ENCODE peak calls at places on chromosomes 16 and 17, in four cellular contexts. M is fibroblast of lung, P is sigmoid colon, S is WTC11. V is an unnamed sample.

GRCh38 chr17:82384730-82385429 is 13.3 kb downstream of the UTS2R start:
- DNase-seq in S (no peak), P (no peak), M (peak), V (no peak)

GRCh38 chr16:11913425-11914079 is 2.2 kb downstream of the GSPT1 start:
- DNase-seq in P (no peak), M (peak), S (no peak), V (no peak)

GRCh38 chr16:11079657-11080187 is 135.4 kb downstream of the CLEC16A start:
- DNase-seq in S (no peak), M (peak), P (peak), V (no peak)

GRCh38 chr16:87288753-87289362 is 28.3 kb downstream of the C16orf95 start:
- DNase-seq in S (no peak), M (peak), P (no peak), V (no peak)

GRCh38 chr17:49414271-49414621 is 436 bp downstream of the PHB1 start:
- DNase-seq in P (no peak), M (no peak), S (no peak), V (peak)

GRCh38 chr17:4733073-4733531 is 1.9 kb downstream of the MED11 start:
- DNase-seq in M (no peak), P (no peak), S (no peak), V (no peak)

GRCh38 chr17:52419256-52419655 is 260.7 kb upstream of the CA10 start:
- DNase-seq in M (no peak), S (no peak), P (no peak), V (no peak)

GRCh38 chr16:16191493-16192167 is 31.7 kb downstream of the ABCC6 start:
- DNase-seq in M (no peak), P (no peak), S (no peak), V (no peak)

GRCh38 chr16:74592847-74593246 is 14.1 kb downstream of the GLG1 start:
- DNase-seq in S (no peak), M (no peak), P (no peak), V (no peak)

GRCh38 chr16:914453-914852 is 56.3 kb downstream of the LMF1 start:
- DNase-seq in P (no peak), M (peak), S (no peak), V (no peak)

GRCh38 chr17:75908201-75908600 is 3.5 kb upstream of the MRPL38 start:
- DNase-seq in M (peak), S (no peak), P (no peak), V (no peak)

GRCh38 chr16:2495041-2495440 is 18.7 kb upstream of the ATP6V0C start:
- DNase-seq in P (no peak), M (no peak), S (no peak), V (no peak)

GRCh38 chr17:81090361-81091133 is 55.6 kb downstream of the BAIAP2 start:
- DNase-seq in M (no peak), S (peak), P (peak), V (peak)

GRCh38 chr16:81036751-81037350 is 1.2 kb downstream of the ATMIN start:
- DNase-seq in M (peak), P (no peak), S (no peak), V (no peak)

GRCh38 chr16:60792437-60792836 is 1243.8 kb downstream of the CDH8 start:
- DNase-seq in P (no peak), M (no peak), S (no peak), V (no peak)

GRCh38 chr16:89072216-89073130 is 21.2 kb upstream of the ACSF3 start:
- DNase-seq in M (no peak), P (peak), S (no peak), V (peak)

GRCh38 chr17:42408076-42408475 is 15.0 kb downstream of the CAVIN1 start:
- DNase-seq in S (no peak), M (no peak), P (no peak), V (no peak)

GRCh38 chr17:35931794-35932419 is 1.3 kb upstream of the RDM1 start:
- DNase-seq in M (peak), P (no peak), S (no peak), V (no peak)

GRCh38 chr16:48609453-48610023 is 442 bp downstream of the N4BP1 start:
- DNase-seq in P (peak), M (peak), S (peak), V (peak)

GRCh38 chr17:32943647-32944191 is 15.8 kb downstream of the TMEM98 start:
- DNase-seq in P (peak), M (peak), S (no peak), V (no peak)

GRCh38 chr17:35432176-35433074 is at the start of gene SLFN12:
- DNase-seq in S (peak), M (peak), P (peak), V (no peak)

GRCh38 chr17:51860934-51861561 is 297.5 kb downstream of the CA10 start:
- DNase-seq in S (peak), M (no peak), P (no peak), V (peak)

GRCh38 chr16:1884155-1884760 is 12.3 kb upstream of the MEIOB start:
- DNase-seq in S (no peak), M (no peak), P (no peak), V (no peak)

GRCh38 chr17:76643553-76644148 is at the start of gene ST6GALNAC1:
- DNase-seq in P (peak), M (no peak), S (no peak), V (no peak)

GRCh38 chr17:40547079-40547784 is 18.0 kb downstream of the CCR7 start:
- DNase-seq in S (peak), M (no peak), P (peak), V (no peak)

GRCh38 chr17:48358203-48358602 is 71.8 kb downstream of the SKAP1 start:
- DNase-seq in P (no peak), S (no peak), M (no peak), V (no peak)

GRCh38 chr17:10616502-10617119 is 40.5 kb downstream of the MYH3 start:
- DNase-seq in M (peak), S (peak), P (peak), V (peak)

GRCh38 chr17:36920032-36921000 is 17.0 kb upstream of the LHX1 start:
- DNase-seq in M (peak), P (no peak), S (no peak), V (no peak)

GRCh38 chr17:28363186-28363585 is 1.8 kb downstream of the SEBOX start:
- DNase-seq in P (no peak), S (no peak), M (no peak), V (no peak)

GRCh38 chr17:28357901-28358197 is 522 bp upstream of the POLDIP2 start:
- DNase-seq in S (no peak), M (no peak), P (no peak), V (no peak)

DNA sequence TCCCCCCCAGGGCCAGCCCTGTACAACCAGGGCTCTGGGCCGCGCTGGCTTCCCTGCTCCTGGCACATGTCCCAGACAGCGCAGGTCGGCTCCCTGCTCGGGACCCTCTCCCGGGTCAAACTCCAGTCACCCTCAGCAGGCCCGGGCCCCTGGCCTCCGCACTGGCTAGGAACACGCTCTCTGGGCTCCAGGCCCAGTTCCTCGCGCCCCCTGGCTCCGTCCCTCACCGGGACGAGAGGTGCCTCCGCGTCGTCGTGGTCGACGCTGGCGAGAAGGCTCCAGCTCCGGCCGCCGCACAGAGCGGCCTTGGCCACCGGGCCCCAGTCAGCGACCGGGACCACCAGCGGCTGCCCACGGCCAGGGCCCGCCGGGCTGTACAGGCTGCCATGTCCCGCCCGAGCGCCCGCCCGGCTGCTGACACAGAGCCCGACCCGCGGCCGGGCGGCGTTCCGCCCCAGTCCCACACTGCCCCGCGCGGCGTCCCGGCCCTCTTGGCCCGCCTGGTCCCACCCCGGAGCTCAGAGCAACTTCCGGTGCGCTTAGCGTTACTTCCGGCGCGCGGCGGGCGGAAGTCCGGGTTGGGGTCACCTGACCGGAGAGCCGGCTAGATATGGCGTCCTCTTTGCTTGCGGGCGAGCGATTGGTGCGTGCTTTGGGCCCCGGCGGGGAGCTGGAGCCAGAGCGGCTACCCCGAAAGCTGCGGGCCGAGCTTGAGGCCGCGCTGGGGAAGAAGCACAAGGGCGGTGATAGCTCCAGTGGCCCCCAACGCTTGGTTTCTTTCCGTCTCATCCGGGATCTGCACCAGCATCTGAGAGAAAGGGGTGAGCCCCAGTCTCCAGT is at the start of gene POLDIP2:
- DNase-seq in S (peak), P (peak), M (peak), V (peak)
- TF ChIP-seq CTCF in S (no peak), P (no peak), M (no peak), V (no peak)

DNA sequence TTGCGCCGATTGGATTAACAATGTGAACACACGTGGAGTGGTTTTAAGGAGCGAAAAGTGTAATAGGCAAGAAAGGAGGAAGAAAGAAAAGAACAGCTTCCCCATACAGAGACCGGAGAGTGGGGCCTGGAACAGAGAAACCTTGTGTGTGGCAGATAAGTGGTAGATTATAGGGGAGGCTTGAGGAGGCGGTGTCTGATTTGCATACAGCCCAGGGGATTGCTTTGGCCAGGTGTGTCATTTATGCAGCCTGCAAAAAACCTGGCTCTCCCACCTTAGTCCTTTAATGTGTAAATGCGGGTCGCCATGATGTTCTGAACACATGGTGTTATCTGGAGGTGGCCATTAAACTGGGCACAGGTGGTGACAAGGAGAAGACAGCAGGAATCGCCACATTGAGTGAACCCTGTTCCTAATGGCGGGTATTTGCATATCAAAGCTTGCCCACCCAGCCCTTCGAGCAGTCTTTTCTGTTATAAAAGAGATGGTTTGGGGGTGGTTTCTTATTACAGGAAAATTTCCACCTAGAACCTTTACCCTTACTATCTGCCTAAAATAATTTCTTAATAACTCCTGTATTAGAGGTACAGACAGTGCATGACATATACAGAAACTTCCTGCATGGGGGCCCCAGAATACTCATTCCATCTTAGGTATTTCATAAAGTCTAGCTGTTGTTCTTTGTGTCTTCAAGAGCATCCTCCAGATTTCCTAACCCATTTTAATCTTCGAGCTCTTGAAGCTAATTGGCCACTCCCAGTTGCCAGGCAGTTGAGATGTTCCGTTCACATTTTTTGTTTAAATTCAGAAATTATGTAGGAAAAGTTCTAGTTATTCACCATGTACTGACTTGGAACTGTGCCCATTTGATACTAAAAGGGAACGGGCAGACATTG is 292.5 kb downstream of the RBFOX1 start:
- DNase-seq in S (peak), M (no peak), P (no peak), V (no peak)
- TF ChIP-seq CTCF in S (no peak), M (no peak), P (no peak), V (no peak)

GRCh38 chr16:52114414-52114813 is 432.5 kb downstream of the TOX3 start:
- DNase-seq in P (no peak), M (peak), S (no peak), V (no peak)
- TF ChIP-seq CTCF in P (no peak), M (no peak), S (no peak), V (no peak)

GRCh38 chr17:66724581-66725341 is 110.2 kb upstream of the CACNG5 start:
- DNase-seq in M (peak), S (no peak), P (peak), V (no peak)
- TF ChIP-seq CTCF in M (no peak), S (no peak), P (no peak), V (no peak)

V was measured in nephron progenitor cell.